ENCODE peak calls at places on chromosome 14, in nine cellular contexts. E is type B pancreatic cell, Y is upper lobe of right lung, R is HCT116, W is epithelial cell of esophagus, S is kidney, L is CD14-positive monocyte, J is body of pancreas, T is Panc1. G is an unnamed sample.

GRCh38 chr14:65170768-65171251 is 68.5 kb upstream of the MAX start:
- DNase-seq in W (peak), J (peak), L (no peak), T (no peak), E (no peak), S (no peak), Y (no peak), R (no peak), G (peak)

GRCh38 chr14:60878536-60878935 is 102.3 kb downstream of the TRMT5 start:
- DNase-seq in W (no peak), L (no peak), T (no peak), J (no peak), E (no peak), Y (no peak), R (no peak), S (no peak), G (no peak)

GRCh38 chr14:89630096-89630829 is 213.2 kb upstream of the FOXN3 start:
- DNase-seq in S (no peak), T (no peak), J (no peak), E (no peak), Y (no peak), L (no peak), R (no peak), W (no peak), G (no peak)

GRCh38 chr14:86057018-86057667 is 527.2 kb downstream of the FLRT2 start:
- DNase-seq in T (no peak), Y (no peak), R (no peak), L (no peak), W (peak), E (no peak), J (no peak), S (no peak), G (peak)

GRCh38 chr14:56170028-56170427 is 51.8 kb downstream of the PELI2 start:
- DNase-seq in T (no peak), S (no peak), L (no peak), R (no peak), E (no peak), J (no peak), Y (no peak), W (no peak), G (no peak)

GRCh38 chr14:101037021-101037817 is 133.7 kb upstream of the RTL1 start:
- DNase-seq in E (no peak), W (no peak), S (peak), R (no peak), T (no peak), L (peak), J (no peak), Y (peak), G (no peak)

GRCh38 chr14:36646664-36647416 is 14.8 kb upstream of the PAX9 start:
- DNase-seq in J (no peak), S (peak), W (peak), L (no peak), Y (no peak), R (no peak), T (no peak), E (no peak), G (peak)

GRCh38 chr14:99590746-99591555 is 13.1 kb downstream of the CCDC85C start:
- DNase-seq in S (no peak), E (no peak), Y (no peak), L (no peak), R (no peak), J (peak), W (peak), T (no peak), G (no peak)

GRCh38 chr14:51139221-51139681 is 44.3 kb upstream of the TRIM9 start:
- DNase-seq in S (no peak), E (no peak), T (no peak), W (peak), Y (no peak), J (peak), L (no peak), R (no peak), G (no peak)

GRCh38 chr14:80987235-80988032 is 32.0 kb downstream of the TSHR start:
- DNase-seq in S (no peak), R (peak), T (peak), Y (no peak), J (peak), L (no peak), E (no peak), W (peak), G (peak)

GRCh38 chr14:52873694-52874093 is 77.2 kb downstream of the FERMT2 start:
- DNase-seq in L (no peak), E (no peak), S (no peak), Y (no peak), R (no peak), J (peak), T (no peak), W (peak), G (no peak)

GRCh38 chr14:90760591-90761316 is 55.5 kb downstream of the TTC7B start:
- DNase-seq in R (no peak), W (peak), T (no peak), L (no peak), Y (no peak), S (no peak), E (no peak), J (no peak), G (no peak)

GRCh38 chr14:64720190-64720589 is 16.0 kb downstream of the PLEKHG3 start:
- DNase-seq in L (no peak), W (peak), R (peak), J (peak), S (no peak), T (peak), Y (no peak), E (no peak), G (no peak)

GRCh38 chr14:77123381-77124344 is 17.9 kb downstream of the ZDHHC22 start:
- DNase-seq in W (peak), T (no peak), Y (peak), J (peak), E (no peak), L (no peak), R (peak), S (peak), G (no peak)

GRCh38 chr14:77000340-77001235 is 27.9 kb downstream of the IRF2BPL start:
- DNase-seq in Y (no peak), L (no peak), J (peak), T (no peak), E (no peak), W (no peak), S (no peak), R (no peak), G (no peak)

GRCh38 chr14:70889555-70889954 is 17.7 kb upstream of the PCNX1 start:
- DNase-seq in S (no peak), R (no peak), J (no peak), L (no peak), Y (no peak), E (no peak), T (no peak), W (no peak), G (no peak)

GRCh38 chr14:24403294-24404013 is 4.7 kb downstream of the NYNRIN start:
- DNase-seq in S (no peak), L (no peak), T (no peak), R (no peak), Y (no peak), W (peak), J (peak), E (no peak), G (no peak)

GRCh38 chr14:20489093-20489994 is 16.0 kb upstream of the RNASE10 start:
- DNase-seq in E (no peak), W (peak), T (no peak), L (no peak), J (no peak), R (no peak), S (no peak), Y (no peak), G (no peak)

GRCh38 chr14:67411820-67412421 is at the start of gene PLEK2:
- DNase-seq in T (no peak), E (no peak), W (peak), Y (peak), R (peak), J (peak), S (peak), L (no peak), G (no peak)

GRCh38 chr14:86457729-86458128 is 927.8 kb downstream of the FLRT2 start:
- DNase-seq in Y (no peak), E (no peak), T (no peak), J (no peak), R (no peak), S (no peak), W (no peak), L (no peak), G (no peak)

GRCh38 chr14:64113279-64113678 is 180.9 kb downstream of the ESR2 start:
- DNase-seq in E (no peak), W (no peak), T (no peak), S (peak), J (peak), R (no peak), Y (no peak), L (no peak), G (no peak)

GRCh38 chr14:105974902-105975301 is 448.5 kb downstream of the TMEM121 start:
- DNase-seq in L (no peak), R (peak), Y (no peak), W (no peak), E (no peak), T (no peak), J (no peak), S (no peak), G (no peak)

GRCh38 chr14:63901434-63902085 is 48.8 kb downstream of the SYNE2 start:
- DNase-seq in W (peak), E (no peak), R (no peak), J (no peak), T (no peak), L (no peak), Y (no peak), S (no peak), G (no peak)

GRCh38 chr14:104549536-104550339 is 29.8 kb upstream of the C14orf180 start:
- DNase-seq in Y (no peak), R (no peak), E (peak), W (no peak), T (no peak), L (peak), S (peak), J (no peak), G (no peak)

GRCh38 chr14:52835122-52835903 is 43.9 kb upstream of the GNPNAT1 start:
- DNase-seq in T (no peak), L (no peak), R (peak), Y (no peak), J (peak), S (no peak), E (no peak), W (peak), G (no peak)

GRCh38 chr14:77914073-77914721 is 114.3 kb downstream of the ADCK1 start:
- DNase-seq in S (no peak), R (no peak), T (no peak), L (no peak), Y (no peak), W (no peak), E (no peak), J (no peak), G (no peak)

GRCh38 chr14:22819191-22819988 is 4.2 kb upstream of the SLC7A7 start:
- DNase-seq in Y (peak), L (no peak), W (no peak), R (no peak), S (peak), J (peak), E (no peak), T (no peak), G (peak)

GRCh38 chr14:24137529-24138395 is 1.8 kb downstream of the PSME1 start:
- DNase-seq in S (no peak), W (no peak), Y (no peak), L (no peak), R (no peak), T (no peak), E (no peak), J (no peak), G (no peak)

DNA sequence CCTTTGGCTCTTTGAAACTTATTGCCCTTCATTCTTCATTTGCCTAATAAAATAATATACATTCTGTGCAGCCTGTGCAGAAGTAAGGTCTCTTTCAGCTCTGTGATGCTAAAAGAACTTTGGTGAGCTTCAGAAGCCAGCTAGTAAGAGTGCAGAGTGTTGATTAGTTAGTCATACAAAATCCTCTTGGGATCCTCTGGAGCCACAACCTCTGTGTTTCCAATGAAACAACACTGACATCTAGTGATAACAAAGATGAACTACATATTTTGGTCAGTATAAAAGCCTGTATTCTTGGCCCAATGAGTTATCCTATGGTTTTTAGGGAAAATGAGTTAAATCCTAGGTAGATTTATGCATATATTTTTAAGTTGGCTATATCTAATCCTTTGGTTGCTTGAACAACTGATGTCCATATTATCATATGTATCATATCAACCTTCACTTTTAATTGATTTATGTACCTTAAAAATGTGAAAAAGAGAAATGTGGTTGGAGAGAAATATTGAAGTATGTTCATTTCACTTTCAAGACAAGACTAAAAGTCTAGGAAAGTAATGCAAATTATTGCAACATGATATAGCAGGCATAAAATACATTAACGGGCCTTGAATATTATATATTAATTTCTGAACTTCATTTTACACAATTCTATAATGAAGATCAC is 158.4 kb downstream of the KLHL28 start:
- DNase-seq in Y (no peak), T (peak), W (peak), S (no peak), E (no peak), L (no peak), R (peak), J (no peak), G (no peak)
- TF ChIP-seq CTCF in Y (peak), T (peak), W (peak), S (peak), E (peak), L (peak), R (peak), J (peak), G (peak)

DNA sequence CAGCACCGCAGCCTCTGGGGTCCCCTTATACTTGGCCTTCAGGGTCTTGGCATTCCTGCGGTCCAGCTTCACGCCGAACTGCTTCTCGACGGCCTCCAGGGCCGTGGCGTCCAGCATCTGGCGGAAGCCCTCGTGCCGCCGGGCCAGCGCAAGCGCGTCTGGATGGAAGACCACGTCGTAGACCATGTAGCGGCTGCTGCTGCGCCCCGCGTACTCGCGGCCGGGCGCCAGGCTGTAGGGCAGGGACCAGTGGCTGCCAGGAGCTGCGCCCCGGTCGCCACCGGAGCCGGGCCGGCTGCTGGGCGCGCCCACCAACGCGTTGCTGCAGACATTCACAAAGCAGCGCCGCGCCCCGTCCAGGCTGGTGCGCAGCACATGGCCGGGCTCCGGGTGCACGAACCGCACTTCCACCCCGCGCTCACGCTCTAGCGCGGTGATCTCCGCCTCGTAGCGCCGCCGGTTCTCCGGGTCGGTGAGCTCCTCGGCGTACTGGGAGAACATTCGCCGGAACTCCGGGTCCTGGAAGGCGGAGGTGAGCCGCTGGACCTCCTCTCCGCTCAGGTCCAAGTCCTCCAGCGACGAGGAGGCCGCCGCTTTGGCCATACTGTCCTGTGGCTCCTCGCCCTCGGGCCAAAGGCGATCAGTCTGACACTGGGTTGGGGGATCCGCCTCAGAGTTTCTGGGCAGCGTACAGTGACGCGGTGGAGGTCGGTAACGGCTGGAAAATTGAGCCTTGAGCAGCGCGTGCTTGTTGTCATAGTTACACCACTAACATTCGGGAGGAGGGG is at the start of gene DNAAF2:
- DNase-seq in T (no peak), S (peak), W (peak), J (peak), E (peak), L (peak), Y (peak), R (no peak), G (peak)
- TF ChIP-seq CTCF in T (no peak), S (no peak), W (no peak), J (no peak), E (no peak), L (peak), Y (no peak), R (no peak), G (no peak)

GRCh38 chr14:93734961-93735360 is 53.3 kb downstream of the PRIMA1 start:
- DNase-seq in L (no peak), W (no peak), E (no peak), J (no peak), Y (no peak), T (no peak), R (no peak), S (no peak), G (no peak)

GRCh38 chr14:93734086-93734822 is 54.0 kb downstream of the PRIMA1 start:
- DNase-seq in L (no peak), S (no peak), W (no peak), R (no peak), J (no peak), T (no peak), E (no peak), Y (no peak), G (no peak)

GRCh38 chr14:93737574-93737973 is 50.7 kb downstream of the PRIMA1 start:
- DNase-seq in S (peak), L (no peak), R (no peak), E (no peak), W (no peak), T (no peak), J (no peak), Y (no peak), G (no peak)

GRCh38 chr14:93733646-93734045 is 54.6 kb downstream of the PRIMA1 start:
- DNase-seq in J (no peak), L (no peak), W (no peak), R (no peak), Y (no peak), S (no peak), T (no peak), E (no peak), G (no peak)

GRCh38 chr14:93736378-93737014 is 51.8 kb downstream of the PRIMA1 start:
- DNase-seq in E (no peak), Y (no peak), W (no peak), R (no peak), S (peak), J (no peak), T (no peak), L (no peak), G (peak)
- TF ChIP-seq CTCF in E (peak), Y (no peak), W (no peak), R (peak), S (no peak), J (no peak), T (peak), L (no peak), G (peak)

DNA sequence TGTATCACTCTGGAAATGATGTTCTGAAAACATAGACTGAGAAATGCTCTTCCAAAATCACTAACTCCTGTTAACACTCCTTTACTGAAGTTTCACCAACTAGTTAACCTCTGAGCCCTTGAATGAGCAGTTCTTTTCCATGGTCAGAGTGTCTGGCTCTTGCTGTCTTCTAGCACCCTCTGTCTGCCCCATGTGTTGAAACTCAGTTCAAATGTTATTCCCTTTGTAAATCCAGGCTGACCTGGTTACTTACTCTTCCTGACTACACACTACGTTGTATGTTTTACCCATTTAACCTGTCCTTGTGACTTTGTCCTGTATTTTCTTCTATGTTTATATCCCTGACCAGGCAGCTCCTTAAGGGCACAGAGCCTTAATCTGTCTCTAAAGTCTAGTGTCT is 388.9 kb upstream of the RPL10L start:
- DNase-seq in W (peak), E (no peak), S (no peak), Y (no peak), T (no peak), J (no peak), L (no peak), R (peak), G (peak)
- TF ChIP-seq CTCF in W (peak), E (peak), S (peak), Y (peak), T (peak), J (peak), L (no peak), R (peak), G (no peak)

DNA sequence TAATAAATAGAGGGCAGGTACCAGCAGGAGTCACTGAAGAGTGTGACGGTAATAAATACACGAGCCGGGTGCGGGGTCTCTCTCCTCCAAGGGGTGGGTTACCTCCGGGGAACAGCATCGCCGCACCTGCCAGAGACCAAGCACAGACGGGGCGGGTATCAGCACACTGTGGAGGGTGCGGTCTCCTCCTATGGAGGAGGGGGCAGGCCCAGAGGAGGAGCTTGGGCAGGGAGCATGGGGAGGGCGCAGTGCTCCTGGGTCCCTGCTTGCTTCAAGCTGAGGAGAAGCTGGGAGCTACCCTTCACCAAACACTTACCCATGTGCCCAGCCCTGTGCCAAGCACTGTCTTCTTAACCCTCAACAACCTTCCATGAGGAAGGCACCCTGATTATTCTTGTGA is 12.8 kb downstream of the PGF start:
- DNase-seq in W (no peak), L (no peak), S (peak), Y (no peak), T (no peak), R (no peak), J (no peak), E (no peak), G (no peak)
- TF ChIP-seq CTCF in W (no peak), L (no peak), S (no peak), Y (no peak), T (no peak), R (no peak), J (no peak), E (no peak), G (no peak)

GRCh38 chr14:102591944-102592772 is at the start of gene RCOR1:
- DNase-seq in L (peak), W (peak), Y (peak), S (peak), T (peak), J (peak), E (peak), R (peak), G (peak)

GRCh38 chr14:102594514-102595175 is 2.2 kb downstream of the RCOR1 start:
- DNase-seq in S (no peak), Y (no peak), W (peak), E (no peak), L (peak), R (peak), T (peak), J (peak), G (peak)

GRCh38 chr14:102591372-102591943 is 991 bp upstream of the RCOR1 start:
- DNase-seq in T (no peak), L (no peak), E (peak), Y (peak), R (no peak), J (peak), W (no peak), S (peak), G (peak)

GRCh38 chr14:102593841-102594170 is 1.4 kb downstream of the RCOR1 start:
- DNase-seq in J (no peak), W (no peak), T (no peak), Y (no peak), E (no peak), S (no peak), R (no peak), L (no peak), G (no peak)

GRCh38 chr14:102592969-102593840 is 756 bp downstream of the RCOR1 start:
- DNase-seq in T (no peak), W (peak), Y (peak), S (peak), L (peak), E (peak), J (peak), R (no peak), G (peak)
- TF ChIP-seq CTCF in T (peak), W (no peak), Y (peak), S (peak), L (peak), E (peak), J (peak), R (peak), G (peak)

DNA sequence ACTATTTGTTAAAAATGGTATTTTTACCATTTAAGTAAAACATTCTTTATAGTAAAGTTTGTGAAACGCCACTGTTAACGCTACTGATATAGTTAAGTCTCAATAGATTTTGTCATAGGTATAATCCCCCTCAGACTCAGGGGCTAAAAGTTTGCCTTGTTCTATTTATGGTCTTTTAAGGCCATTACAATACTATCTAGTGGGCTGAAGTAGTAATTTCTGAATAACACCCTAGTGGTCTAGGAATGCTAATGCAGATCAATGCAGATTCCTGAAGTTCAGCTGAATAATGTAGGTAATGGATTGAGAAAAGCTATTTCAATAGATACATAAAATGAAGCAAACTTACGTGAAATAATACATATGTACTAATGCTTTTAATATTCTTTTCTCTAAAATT is 989.3 kb upstream of the NOVA1 start:
- DNase-seq in T (no peak), R (no peak), S (no peak), L (no peak), E (no peak), J (no peak), W (no peak), Y (no peak), G (no peak)
- TF ChIP-seq CTCF in T (no peak), R (no peak), S (no peak), L (no peak), E (peak), J (no peak), W (no peak), Y (no peak), G (peak)